ENCODE peak calls at places on chromosome 7, in ten cellular contexts. One of them, this sample, is unnamed.

GRCh38 chr7:52249741-52250140 is 785.7 kb upstream of the POM121L12 start:
- DNase-seq in breast epithelium: no peak
- DNase-seq in A549: no peak
- DNase-seq in IMR-90: no peak
- DNase-seq in transverse colon: no peak
- DNase-seq in HCT116: no peak
- DNase-seq in NB4: no peak
- DNase-seq in endothelial cell of umbilical vein: no peak
- DNase-seq in gastrocnemius medialis: no peak
- DNase-seq in upper lobe of left lung: no peak
- DNase-seq in this sample: no peak

GRCh38 chr7:12601302-12601869 is 30.9 kb downstream of the SCIN start:
- DNase-seq in breast epithelium: no peak
- DNase-seq in A549: no peak
- DNase-seq in IMR-90: no peak
- DNase-seq in transverse colon: no peak
- DNase-seq in HCT116: no peak
- DNase-seq in NB4: no peak
- DNase-seq in endothelial cell of umbilical vein: no peak
- DNase-seq in gastrocnemius medialis: no peak
- DNase-seq in upper lobe of left lung: no peak
- DNase-seq in this sample: no peak

GRCh38 chr7:1288996-1289551 is 56.4 kb downstream of the UNCX start:
- DNase-seq in breast epithelium: no peak
- DNase-seq in A549: no peak
- DNase-seq in IMR-90: no peak
- DNase-seq in transverse colon: no peak
- DNase-seq in HCT116: no peak
- DNase-seq in NB4: no peak
- DNase-seq in endothelial cell of umbilical vein: no peak
- DNase-seq in gastrocnemius medialis: no peak
- DNase-seq in upper lobe of left lung: peak
- DNase-seq in this sample: no peak

GRCh38 chr7:110569486-110569885 is 521.4 kb upstream of the LRRN3 start:
- DNase-seq in breast epithelium: no peak
- DNase-seq in A549: no peak
- DNase-seq in IMR-90: peak
- DNase-seq in transverse colon: no peak
- DNase-seq in HCT116: no peak
- DNase-seq in NB4: no peak
- DNase-seq in endothelial cell of umbilical vein: no peak
- DNase-seq in gastrocnemius medialis: no peak
- DNase-seq in upper lobe of left lung: no peak
- DNase-seq in this sample: no peak

GRCh38 chr7:11716185-11716584 is 115.8 kb downstream of the THSD7A start:
- DNase-seq in breast epithelium: peak
- DNase-seq in A549: peak
- DNase-seq in IMR-90: no peak
- DNase-seq in transverse colon: peak
- DNase-seq in HCT116: peak
- DNase-seq in NB4: no peak
- DNase-seq in endothelial cell of umbilical vein: peak
- DNase-seq in gastrocnemius medialis: no peak
- DNase-seq in upper lobe of left lung: no peak
- DNase-seq in this sample: peak

GRCh38 chr7:46191776-46192175 is 270.7 kb upstream of the IGFBP3 start:
- DNase-seq in breast epithelium: no peak
- DNase-seq in A549: no peak
- DNase-seq in IMR-90: peak
- DNase-seq in transverse colon: no peak
- DNase-seq in HCT116: no peak
- DNase-seq in NB4: no peak
- DNase-seq in endothelial cell of umbilical vein: no peak
- DNase-seq in gastrocnemius medialis: no peak
- DNase-seq in upper lobe of left lung: no peak
- DNase-seq in this sample: no peak

GRCh38 chr7:156025675-156026074 is 213.4 kb upstream of the SHH start:
- DNase-seq in breast epithelium: no peak
- DNase-seq in A549: no peak
- DNase-seq in IMR-90: no peak
- DNase-seq in transverse colon: no peak
- DNase-seq in HCT116: no peak
- DNase-seq in NB4: no peak
- DNase-seq in endothelial cell of umbilical vein: no peak
- DNase-seq in gastrocnemius medialis: no peak
- DNase-seq in upper lobe of left lung: no peak
- DNase-seq in this sample: no peak

GRCh38 chr7:91291902-91292301 is 27.7 kb downstream of the FZD1 start:
- DNase-seq in breast epithelium: no peak
- DNase-seq in A549: no peak
- DNase-seq in IMR-90: no peak
- DNase-seq in transverse colon: no peak
- DNase-seq in HCT116: no peak
- DNase-seq in NB4: no peak
- DNase-seq in endothelial cell of umbilical vein: no peak
- DNase-seq in gastrocnemius medialis: no peak
- DNase-seq in upper lobe of left lung: no peak
- DNase-seq in this sample: no peak

GRCh38 chr7:919114-919442 is 35.4 kb downstream of the ADAP1 start:
- DNase-seq in breast epithelium: no peak
- DNase-seq in A549: no peak
- DNase-seq in IMR-90: no peak
- DNase-seq in transverse colon: peak
- DNase-seq in HCT116: no peak
- DNase-seq in NB4: no peak
- DNase-seq in endothelial cell of umbilical vein: no peak
- DNase-seq in gastrocnemius medialis: no peak
- DNase-seq in upper lobe of left lung: peak
- DNase-seq in this sample: peak

GRCh38 chr7:128025380-128025779 is 5.9 kb downstream of the LRRC4 start:
- DNase-seq in breast epithelium: no peak
- DNase-seq in A549: no peak
- DNase-seq in IMR-90: peak
- DNase-seq in transverse colon: no peak
- DNase-seq in HCT116: no peak
- DNase-seq in NB4: no peak
- DNase-seq in endothelial cell of umbilical vein: no peak
- DNase-seq in gastrocnemius medialis: no peak
- DNase-seq in upper lobe of left lung: no peak
- DNase-seq in this sample: no peak

GRCh38 chr7:104111294-104111693 is 96.5 kb downstream of the ORC5 start:
- DNase-seq in breast epithelium: no peak
- DNase-seq in A549: no peak
- DNase-seq in IMR-90: no peak
- DNase-seq in transverse colon: no peak
- DNase-seq in HCT116: no peak
- DNase-seq in NB4: no peak
- DNase-seq in endothelial cell of umbilical vein: no peak
- DNase-seq in gastrocnemius medialis: no peak
- DNase-seq in upper lobe of left lung: no peak
- DNase-seq in this sample: no peak

DNA sequence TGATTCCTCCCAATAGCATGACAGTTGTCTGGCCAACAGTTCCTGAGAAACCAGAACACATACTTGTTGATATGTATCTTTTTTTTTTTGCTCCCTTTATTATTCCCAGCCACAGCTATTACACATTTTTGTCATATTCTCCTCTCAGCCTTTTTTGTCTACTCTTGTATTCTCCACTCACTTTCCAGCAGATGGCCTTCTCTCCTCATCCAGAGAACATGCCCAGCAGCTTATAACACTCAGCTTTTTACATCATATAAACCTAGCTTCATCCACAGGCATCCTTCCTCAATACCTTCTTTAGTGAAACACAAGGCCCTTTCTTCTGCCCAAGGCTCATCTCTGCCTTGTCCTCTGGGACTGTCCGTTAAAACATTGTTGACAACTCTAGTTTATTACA is 101.7 kb downstream of the ORC5 start:
- DNase-seq in breast epithelium: no peak
- DNase-seq in A549: no peak
- DNase-seq in IMR-90: peak
- DNase-seq in transverse colon: no peak
- DNase-seq in HCT116: no peak
- DNase-seq in NB4: peak
- DNase-seq in endothelial cell of umbilical vein: peak
- DNase-seq in gastrocnemius medialis: no peak
- DNase-seq in upper lobe of left lung: no peak
- DNase-seq in this sample: no peak
- TF ChIP-seq CTCF in breast epithelium: no peak
- TF ChIP-seq CTCF in A549: no peak
- TF ChIP-seq CTCF in IMR-90: peak
- TF ChIP-seq CTCF in transverse colon: no peak
- TF ChIP-seq CTCF in HCT116: no peak
- TF ChIP-seq CTCF in NB4: no peak
- TF ChIP-seq CTCF in endothelial cell of umbilical vein: no peak
- TF ChIP-seq CTCF in gastrocnemius medialis: no peak
- TF ChIP-seq CTCF in upper lobe of left lung: no peak
- TF ChIP-seq CTCF in this sample: no peak

DNA sequence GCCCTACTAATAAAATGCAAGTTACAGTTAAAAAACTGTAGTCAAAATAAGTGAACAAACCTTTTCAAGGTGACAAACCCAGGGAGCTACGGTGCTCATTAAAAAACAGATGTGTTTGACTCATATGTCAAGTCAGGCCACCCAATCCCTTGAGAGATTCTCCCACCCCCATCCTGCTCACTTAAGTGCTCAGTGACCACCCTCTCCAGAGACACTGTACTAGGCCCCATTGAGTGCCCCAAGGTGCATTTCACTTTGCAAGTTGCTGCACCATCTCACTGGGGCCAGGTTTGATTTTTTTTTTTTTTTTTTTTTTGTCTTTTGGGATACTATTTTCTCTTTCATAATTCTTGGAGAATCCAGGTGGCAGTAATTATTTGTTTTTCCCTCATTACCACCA is 1.9 kb downstream of the ERV3-1 start:
- DNase-seq in breast epithelium: no peak
- DNase-seq in A549: no peak
- DNase-seq in IMR-90: no peak
- DNase-seq in transverse colon: no peak
- DNase-seq in HCT116: no peak
- DNase-seq in NB4: peak
- DNase-seq in endothelial cell of umbilical vein: no peak
- DNase-seq in gastrocnemius medialis: no peak
- DNase-seq in upper lobe of left lung: no peak
- DNase-seq in this sample: no peak
- H3K4me3 ChIP-seq in breast epithelium: no peak
- H3K4me3 ChIP-seq in A549: no peak
- H3K4me3 ChIP-seq in IMR-90: no peak
- H3K4me3 ChIP-seq in transverse colon: no peak
- H3K4me3 ChIP-seq in HCT116: no peak
- H3K4me3 ChIP-seq in NB4: peak
- H3K4me3 ChIP-seq in endothelial cell of umbilical vein: no peak
- H3K4me3 ChIP-seq in gastrocnemius medialis: no peak
- H3K4me3 ChIP-seq in upper lobe of left lung: peak
- H3K4me3 ChIP-seq in this sample: no peak

GRCh38 chr7:132546366-132547145 is 29.7 kb downstream of the PLXNA4 start:
- DNase-seq in breast epithelium: no peak
- DNase-seq in A549: no peak
- DNase-seq in IMR-90: no peak
- DNase-seq in transverse colon: no peak
- DNase-seq in HCT116: no peak
- DNase-seq in NB4: no peak
- DNase-seq in endothelial cell of umbilical vein: no peak
- DNase-seq in gastrocnemius medialis: no peak
- DNase-seq in upper lobe of left lung: no peak
- DNase-seq in this sample: no peak
- TF ChIP-seq POLR2A in breast epithelium: no peak
- TF ChIP-seq POLR2A in A549: no peak
- TF ChIP-seq POLR2A in IMR-90: no peak
- TF ChIP-seq POLR2A in transverse colon: no peak
- TF ChIP-seq POLR2A in HCT116: no peak
- TF ChIP-seq POLR2A in NB4: no peak
- TF ChIP-seq POLR2A in endothelial cell of umbilical vein: no peak
- TF ChIP-seq POLR2A in gastrocnemius medialis: no peak
- TF ChIP-seq POLR2A in upper lobe of left lung: no peak
- TF ChIP-seq POLR2A in this sample: no peak

DNA sequence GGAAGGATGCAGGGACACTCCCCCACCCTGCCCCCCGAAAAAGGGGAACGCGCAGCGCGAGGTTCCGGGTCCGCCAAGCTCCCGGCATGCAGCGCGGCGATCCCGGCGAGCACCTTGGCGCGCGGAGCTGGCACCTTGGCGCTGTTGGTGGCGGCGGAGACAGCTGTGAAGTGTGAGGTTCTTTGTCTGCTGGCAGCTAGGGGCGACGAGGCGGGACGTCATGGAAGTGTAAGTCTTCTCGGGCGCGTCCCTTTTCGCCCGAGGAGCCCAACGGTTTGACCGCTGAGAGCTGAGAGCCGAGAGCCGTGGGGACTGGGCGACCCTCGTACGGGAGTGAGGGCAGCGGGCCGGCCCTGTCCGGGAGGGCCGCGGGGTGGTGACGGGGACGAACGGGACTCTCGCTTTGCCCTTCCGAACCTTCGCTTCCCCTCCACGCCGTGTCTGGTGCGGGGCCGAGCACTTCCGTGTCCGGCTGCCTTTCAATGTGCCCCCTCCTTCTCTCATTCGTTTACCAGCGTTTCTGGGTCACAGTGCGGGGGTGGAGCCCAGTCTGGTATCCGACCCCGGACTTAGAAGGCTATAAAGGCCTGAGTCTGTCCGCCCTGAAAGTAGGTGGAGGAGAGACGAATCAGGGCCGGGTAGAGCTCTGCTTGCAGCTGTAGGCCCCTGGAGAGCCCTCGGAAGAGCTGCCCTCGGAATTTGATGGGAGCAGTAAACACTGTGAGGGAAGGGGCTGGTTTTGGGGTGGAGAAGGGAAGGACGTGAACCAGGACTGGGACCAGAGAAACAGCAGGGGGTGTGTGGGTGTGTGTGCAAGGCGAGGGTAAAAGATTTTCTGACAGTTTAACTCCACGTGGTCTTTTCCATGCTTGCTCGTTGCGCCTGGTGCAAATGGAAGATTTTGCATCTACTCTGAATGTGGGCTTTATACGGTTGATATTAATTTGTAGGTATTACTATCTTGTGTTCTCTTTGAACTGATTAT is at the start of gene CRCP:
- DNase-seq in breast epithelium: peak
- DNase-seq in A549: peak
- DNase-seq in IMR-90: peak
- DNase-seq in transverse colon: peak
- DNase-seq in HCT116: no peak
- DNase-seq in NB4: peak
- DNase-seq in endothelial cell of umbilical vein: peak
- DNase-seq in gastrocnemius medialis: peak
- DNase-seq in upper lobe of left lung: peak
- DNase-seq in this sample: peak
- TF ChIP-seq CTCF in breast epithelium: no peak
- TF ChIP-seq CTCF in A549: no peak
- TF ChIP-seq CTCF in IMR-90: peak
- TF ChIP-seq CTCF in transverse colon: peak
- TF ChIP-seq CTCF in HCT116: no peak
- TF ChIP-seq CTCF in NB4: no peak
- TF ChIP-seq CTCF in endothelial cell of umbilical vein: peak
- TF ChIP-seq CTCF in gastrocnemius medialis: no peak
- TF ChIP-seq CTCF in upper lobe of left lung: no peak
- TF ChIP-seq CTCF in this sample: peak

This sample was measured in uterus.